ENCODE peak calls at places on chromosomes 7 and 10, in five cellular contexts. U, R, Z, P and X are unnamed samples.

GRCh38 chr10:118698421-118698820 is 56.3 kb downstream of the CACUL1 start:
- DNase-seq in U (peak), R (no peak), Z (peak), P (peak), X (no peak)

GRCh38 chr7:47578581-47579270 is 3.2 kb downstream of the TNS3 start:
- DNase-seq in U (no peak), R (no peak), Z (peak), P (no peak), X (no peak)

GRCh38 chr7:95921543-95921942 is 149.2 kb downstream of the DYNC1I1 start:
- DNase-seq in U (no peak), R (no peak), Z (no peak), P (no peak), X (no peak)

GRCh38 chr7:105713488-105714465 is 132.5 kb upstream of the EFCAB10 start:
- DNase-seq in U (no peak), R (no peak), Z (no peak), P (no peak), X (no peak)

GRCh38 chr10:69086131-69086530 is 1.8 kb upstream of the SRGN start:
- DNase-seq in U (no peak), R (no peak), Z (no peak), P (no peak), X (no peak)

GRCh38 chr7:132879579-132879978 is 202.3 kb downstream of the CHCHD3 start:
- DNase-seq in U (no peak), R (no peak), Z (no peak), P (no peak), X (no peak)

GRCh38 chr10:119006451-119007210 is 22.9 kb upstream of the NANOS1 start:
- DNase-seq in U (no peak), R (peak), Z (peak), P (peak), X (no peak)

GRCh38 chr7:156827587-156828203 is 65.3 kb downstream of the LMBR1 start:
- DNase-seq in U (no peak), R (no peak), Z (peak), P (no peak), X (no peak)

GRCh38 chr7:50693475-50693874 is 89.2 kb downstream of the GRB10 start:
- DNase-seq in U (no peak), R (no peak), Z (peak), P (no peak), X (no peak)

GRCh38 chr10:28312572-28312971 is 9.7 kb upstream of the MPP7 start:
- DNase-seq in U (no peak), R (no peak), Z (no peak), P (no peak), X (no peak)

GRCh38 chr10:23341004-23341403 is 3.6 kb downstream of the C10orf67 start:
- DNase-seq in U (no peak), R (no peak), Z (no peak), P (no peak), X (no peak)

GRCh38 chr7:129282865-129283264 is 58.0 kb downstream of the AHCYL2 start:
- DNase-seq in U (no peak), R (no peak), Z (no peak), P (no peak), X (no peak)

GRCh38 chr10:97520978-97521761 is 22.4 kb downstream of the UBTD1 start:
- DNase-seq in U (no peak), R (no peak), Z (no peak), P (no peak), X (no peak)

DNA sequence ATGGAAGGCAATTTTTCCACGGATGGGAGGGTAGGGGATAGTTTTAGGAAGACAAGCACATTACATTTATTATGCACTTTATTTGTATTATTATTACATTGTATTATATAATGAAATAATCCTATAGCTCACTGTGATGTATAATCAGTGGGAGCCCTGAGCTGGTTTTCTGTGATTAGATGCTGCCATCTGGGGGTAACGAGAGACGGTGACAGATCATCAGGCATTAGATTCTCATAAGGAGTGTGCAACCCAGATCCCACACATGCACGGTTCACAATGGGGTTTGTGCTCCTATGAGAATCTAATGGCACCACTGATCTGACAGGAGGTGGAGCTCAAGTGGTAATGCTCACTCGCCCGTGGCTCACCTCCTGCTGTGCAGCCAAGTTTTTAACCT is 103.9 kb upstream of the STK17A start:
- DNase-seq in U (no peak), R (no peak), Z (no peak), P (no peak), X (no peak)
- TF ChIP-seq CTCF in U (no peak), R (no peak), Z (peak), P (no peak), X (no peak)

DNA sequence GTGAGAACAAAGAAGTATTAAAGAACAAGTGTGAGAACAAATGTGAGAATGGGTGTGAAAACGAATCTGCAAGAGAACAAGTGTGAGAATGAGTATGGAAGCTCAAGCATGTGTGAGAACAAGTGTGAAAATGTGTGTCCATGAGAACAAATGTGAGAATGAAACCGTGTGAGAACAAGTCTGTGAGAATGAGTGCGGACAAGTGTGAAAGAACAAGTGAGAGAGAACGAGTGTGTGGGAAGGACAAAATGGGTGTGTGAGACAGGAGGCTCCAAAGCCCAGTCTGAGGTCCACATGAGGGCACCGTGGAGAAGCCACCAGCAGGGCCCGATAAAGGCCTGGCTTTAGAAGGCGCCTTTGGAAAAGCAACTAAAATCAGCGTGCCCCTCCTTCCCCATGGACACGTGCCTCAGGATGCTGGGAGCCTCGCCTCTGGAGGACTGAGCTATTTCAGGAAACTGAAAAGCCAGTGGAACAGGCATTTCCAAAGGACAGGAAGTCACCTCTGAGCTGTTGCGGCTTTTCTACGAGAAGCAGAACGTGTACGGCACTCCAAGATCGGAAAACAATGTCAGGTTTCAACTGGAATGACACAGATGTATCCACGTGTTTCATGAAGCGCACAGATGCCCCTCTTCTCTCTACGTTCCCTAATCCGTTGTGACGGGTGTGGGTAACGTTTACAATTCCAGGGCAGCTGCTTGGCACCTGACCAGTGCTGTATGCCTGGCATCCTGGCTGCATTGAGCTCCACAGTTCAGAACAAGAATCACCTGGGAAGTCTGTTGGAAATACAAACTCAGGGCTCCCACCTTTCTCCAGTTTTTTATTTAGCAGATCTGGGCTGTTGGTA is 46.4 kb downstream of the ESYT2 start:
- DNase-seq in U (no peak), R (no peak), Z (peak), P (no peak), X (no peak)
- TF ChIP-seq CTCF in U (no peak), R (no peak), Z (peak), P (no peak), X (no peak)

GRCh38 chr10:77574436-77574835 is 63.2 kb downstream of the KCNMA1 start:
- DNase-seq in U (no peak), R (no peak), Z (no peak), P (no peak), X (no peak)
- TF ChIP-seq CTCF in U (no peak), R (no peak), Z (peak), P (no peak), X (no peak)

DNA sequence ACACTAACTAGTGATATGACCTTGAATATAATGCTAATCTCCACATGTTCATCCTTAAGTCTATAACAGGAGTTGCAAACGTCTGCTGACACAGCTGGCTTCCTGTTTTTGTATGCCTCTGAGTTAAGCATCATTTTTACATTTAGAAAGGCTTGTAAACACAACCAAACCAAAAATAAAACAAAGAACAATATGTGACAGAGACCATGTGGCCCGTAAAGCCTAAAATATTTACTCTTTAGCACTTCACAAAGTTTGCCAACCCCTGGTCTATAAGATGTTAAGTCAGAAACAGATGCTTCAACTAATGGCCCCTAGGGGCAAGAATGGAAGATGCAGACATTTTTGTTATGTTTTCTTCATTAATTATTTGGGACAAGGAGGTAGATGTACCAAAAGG is 109.3 kb downstream of the CPEB3 start:
- DNase-seq in U (no peak), R (no peak), Z (peak), P (no peak), X (no peak)
- TF ChIP-seq CTCF in U (no peak), R (peak), Z (peak), P (no peak), X (no peak)

GRCh38 chr10:16853809-16854208 is 36.6 kb upstream of the RSU1 start:
- DNase-seq in U (no peak), R (no peak), Z (no peak), P (no peak), X (no peak)

GRCh38 chr10:16856567-16856966 is 39.3 kb upstream of the RSU1 start:
- DNase-seq in U (no peak), R (no peak), Z (peak), P (no peak), X (no peak)

GRCh38 chr10:16854623-16855022 is 37.4 kb upstream of the RSU1 start:
- DNase-seq in U (no peak), R (no peak), Z (peak), P (no peak), X (no peak)

GRCh38 chr10:16856092-16856491 is 38.9 kb upstream of the RSU1 start:
- DNase-seq in U (no peak), R (no peak), Z (no peak), P (no peak), X (no peak)

DNA sequence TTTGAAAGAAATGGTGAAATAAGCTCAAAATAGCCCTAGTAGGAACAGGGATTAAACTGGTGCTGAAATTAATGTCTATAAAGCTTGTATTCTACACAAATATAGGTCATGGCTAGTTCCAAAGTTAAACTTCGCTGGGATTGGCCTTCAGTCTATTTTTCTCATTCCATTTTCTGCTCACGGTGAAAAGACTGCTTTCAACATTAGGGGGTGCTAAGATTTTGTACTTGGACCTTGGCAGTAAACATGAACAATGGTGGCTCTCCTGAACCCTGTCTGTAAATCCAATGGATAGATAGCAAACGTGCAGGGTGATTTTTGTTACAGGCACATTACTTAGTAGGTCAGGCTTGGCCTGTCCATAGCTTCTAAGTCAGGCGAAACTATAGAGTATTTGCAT is 36.0 kb upstream of the RSU1 start:
- DNase-seq in U (no peak), R (no peak), Z (peak), P (no peak), X (no peak)
- TF ChIP-seq CTCF in U (no peak), R (peak), Z (peak), P (no peak), X (no peak)

GRCh38 chr10:132779850-132780249 is 6.1 kb downstream of the NKX6-2 start:
- DNase-seq in U (no peak), R (no peak), Z (no peak), P (no peak), X (no peak)
- TF ChIP-seq CTCF in U (no peak), R (no peak), Z (no peak), P (no peak), X (no peak)

GRCh38 chr7:147513451-147513850 is 1077.1 kb upstream of the C7orf33 start:
- DNase-seq in U (no peak), R (no peak), Z (no peak), P (no peak), X (no peak)
- TF ChIP-seq CTCF in U (no peak), R (no peak), Z (no peak), P (no peak), X (no peak)